ENCODE peak calls at places on chromosomes 5 and 9, in eight cellular contexts. Z, J, C, P, R, Y, K and U are unnamed samples.

GRCh38 chr9:2872307-2872940 is 28.5 kb upstream of the PUM3 start:
- DNase-seq in Y (peak), Z (no peak), P (no peak), C (no peak), K (no peak), J (no peak), R (no peak), U (peak)

GRCh38 chr9:108310202-108310601 is 545.6 kb downstream of the ACTL7B start:
- DNase-seq in Z (no peak), K (no peak), J (no peak), C (no peak), R (no peak), P (no peak), Y (no peak), U (no peak)

GRCh38 chr5:90510438-90510837 is 18.9 kb downstream of the LYSMD3 start:
- DNase-seq in Z (no peak), K (no peak), P (no peak), C (no peak), R (no peak), Y (no peak), J (no peak), U (no peak)

GRCh38 chr5:135367554-135367953 is 31.5 kb downstream of the MACROH2A1 start:
- DNase-seq in J (no peak), Z (no peak), C (no peak), P (no peak), R (no peak), Y (no peak), K (no peak), U (no peak)

GRCh38 chr5:164302533-164303235 is 797.3 kb downstream of the MAT2B start:
- DNase-seq in R (no peak), J (no peak), Z (no peak), C (no peak), Y (no peak), K (no peak), P (no peak), U (no peak)

GRCh38 chr5:135426102-135427082 is 20.8 kb downstream of the DCANP1 start:
- DNase-seq in Y (peak), R (no peak), K (no peak), P (no peak), Z (no peak), J (peak), C (no peak), U (peak)

GRCh38 chr9:106878943-106879916 is 16.3 kb downstream of the ZNF462 start:
- DNase-seq in J (no peak), Z (no peak), K (no peak), R (peak), C (no peak), Y (no peak), P (peak), U (peak)

GRCh38 chr5:27083763-27084420 is 45.5 kb upstream of the CDH9 start:
- DNase-seq in Z (no peak), Y (no peak), J (no peak), C (no peak), R (no peak), K (no peak), P (no peak), U (no peak)

GRCh38 chr5:16067415-16067814 is 112.2 kb downstream of the MARCHF11 start:
- DNase-seq in K (no peak), Z (no peak), Y (no peak), C (no peak), J (no peak), P (no peak), R (no peak), U (no peak)

GRCh38 chr9:92943062-92943616 is 4.2 kb upstream of the FGD3 start:
- DNase-seq in Z (no peak), C (peak), K (no peak), J (no peak), Y (no peak), P (no peak), R (no peak), U (no peak)

GRCh38 chr9:128902351-128903078 is 18.3 kb upstream of the PHYHD1 start:
- DNase-seq in K (no peak), J (no peak), Z (no peak), P (peak), Y (no peak), C (peak), R (no peak), U (no peak)

GRCh38 chr9:75226403-75227139 is 138.3 kb downstream of the OSTF1 start:
- DNase-seq in J (no peak), R (no peak), K (no peak), Z (no peak), P (no peak), C (no peak), Y (no peak), U (no peak)

GRCh38 chr9:129703667-129704355 is 38.4 kb downstream of the PRRX2 start:
- DNase-seq in J (no peak), K (no peak), C (no peak), Z (no peak), R (peak), Y (no peak), P (peak), U (no peak)

GRCh38 chr5:31638748-31639418 is at the start of gene PDZD2:
- DNase-seq in C (peak), R (peak), Z (peak), P (peak), Y (peak), K (no peak), J (peak), U (peak)

GRCh38 chr9:114884787-114885452 is 45.5 kb downstream of the TNFSF8 start:
- DNase-seq in Z (no peak), C (peak), J (peak), Y (peak), R (no peak), P (peak), K (peak), U (no peak)

GRCh38 chr5:122312670-122312988 is 592 bp downstream of the SNCAIP start:
- DNase-seq in K (no peak), J (no peak), R (peak), C (no peak), P (no peak), Z (no peak), Y (no peak), U (peak)

GRCh38 chr9:109013678-109014145 is 413 bp upstream of the CTNNAL1 start:
- DNase-seq in R (no peak), C (no peak), J (no peak), Y (no peak), K (no peak), Z (no peak), P (no peak), U (no peak)

GRCh38 chr5:76547242-76547890 is 75.8 kb downstream of the F2RL2 start:
- DNase-seq in P (no peak), J (no peak), R (no peak), Y (no peak), K (no peak), C (no peak), Z (no peak), U (no peak)

GRCh38 chr5:73540192-73540591 is 25.2 kb downstream of the ANKRA2 start:
- DNase-seq in C (no peak), R (no peak), Y (peak), P (no peak), K (no peak), J (no peak), Z (no peak), U (no peak)

GRCh38 chr9:69768101-69768500 is 8.3 kb upstream of the PTAR1 start:
- DNase-seq in C (no peak), Y (no peak), K (no peak), J (no peak), Z (no peak), R (no peak), P (no peak), U (no peak)

GRCh38 chr9:110048976-110049698 is 158.8 kb downstream of the C9orf152 start:
- DNase-seq in R (no peak), C (no peak), J (peak), K (no peak), Y (no peak), Z (no peak), P (no peak), U (peak)

GRCh38 chr9:107674252-107674936 is 184.8 kb upstream of the KLF4 start:
- DNase-seq in K (no peak), C (no peak), Z (peak), P (no peak), Y (no peak), R (no peak), J (no peak), U (no peak)

GRCh38 chr5:1112596-1113331 is 901 bp upstream of the SLC12A7 start:
- DNase-seq in R (no peak), Y (peak), K (no peak), J (no peak), Z (no peak), C (peak), P (no peak), U (no peak)

GRCh38 chr5:90000351-90000750 is 409.2 kb downstream of the CETN3 start:
- DNase-seq in C (no peak), R (no peak), Z (no peak), K (no peak), Y (no peak), J (no peak), P (peak), U (no peak)

GRCh38 chr9:2159521-2160417 is 144.6 kb downstream of the SMARCA2 start:
- DNase-seq in Z (no peak), R (no peak), K (no peak), J (no peak), P (no peak), C (no peak), Y (no peak), U (no peak)

GRCh38 chr5:180792965-180793287 is 9.7 kb downstream of the MGAT1 start:
- DNase-seq in C (no peak), P (no peak), Y (no peak), J (no peak), K (peak), Z (no peak), R (no peak), U (no peak)

GRCh38 chr9:90801507-90802289 is at the start of gene SYK:
- DNase-seq in Z (no peak), K (no peak), Y (no peak), C (peak), R (no peak), P (peak), J (no peak), U (peak)

GRCh38 chr5:162163663-162164062 is 96.1 kb downstream of the GABRG2 start:
- DNase-seq in Z (no peak), P (no peak), Y (no peak), K (no peak), C (no peak), R (no peak), J (no peak), U (no peak)

GRCh38 chr5:1304059-1304458 is 9.2 kb upstream of the TERT start:
- DNase-seq in Y (no peak), P (no peak), C (no peak), Z (no peak), R (no peak), K (no peak), J (no peak), U (no peak)

GRCh38 chr9:31848505-31849285 is 535.7 kb upstream of the ACO1 start:
- DNase-seq in Y (peak), J (no peak), K (no peak), R (no peak), Z (no peak), C (no peak), P (no peak), U (no peak)

GRCh38 chr5:10995891-10996290 is 234.9 kb upstream of the DAP start:
- DNase-seq in Z (no peak), K (no peak), P (no peak), Y (no peak), C (no peak), R (no peak), J (no peak), U (no peak)

GRCh38 chr5:10990626-10991025 is 229.6 kb upstream of the DAP start:
- DNase-seq in R (no peak), Y (no peak), Z (no peak), C (no peak), P (no peak), J (no peak), K (no peak), U (no peak)

GRCh38 chr5:10989577-10990263 is 228.7 kb upstream of the DAP start:
- DNase-seq in P (no peak), Z (no peak), R (no peak), J (no peak), Y (no peak), K (no peak), C (no peak), U (no peak)

GRCh38 chr5:10999714-11000113 is 238.7 kb upstream of the DAP start:
- DNase-seq in Z (no peak), C (no peak), K (no peak), Y (no peak), J (no peak), R (no peak), P (no peak), U (no peak)

GRCh38 chr5:10994088-10994986 is 233.3 kb upstream of the DAP start:
- DNase-seq in Z (no peak), J (no peak), K (no peak), Y (no peak), C (no peak), R (no peak), P (no peak), U (no peak)
- TF ChIP-seq EP300 in Z (no peak), J (no peak), K (no peak), Y (no peak), C (no peak), R (no peak), P (no peak), U (no peak)

GRCh38 chr5:88188458-88189132 is 80.0 kb downstream of the TMEM161B start:
- DNase-seq in R (no peak), K (no peak), P (no peak), J (no peak), C (no peak), Z (no peak), Y (no peak), U (no peak)
- TF ChIP-seq EP300 in R (no peak), K (no peak), P (no peak), J (no peak), C (no peak), Z (peak), Y (no peak), U (no peak)

DNA sequence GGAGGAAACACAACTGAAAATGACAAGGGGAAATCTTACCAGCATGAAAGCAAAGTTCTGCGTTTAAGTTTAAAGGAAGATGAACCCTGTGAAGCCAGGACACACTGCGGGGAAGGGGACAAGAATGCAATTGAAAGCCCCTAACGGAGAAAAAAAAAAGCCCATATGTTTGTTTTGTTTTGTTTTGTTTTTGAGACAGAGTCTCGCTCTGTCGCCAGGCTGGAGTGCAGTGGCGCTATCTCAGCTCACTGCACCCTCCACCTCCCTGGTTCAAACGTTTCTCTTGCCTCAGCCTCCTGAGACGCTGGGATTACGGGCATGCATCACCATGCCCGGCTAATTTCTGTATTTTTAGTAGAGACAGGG is 2.9 kb downstream of the STK10 start:
- DNase-seq in Z (no peak), J (no peak), R (no peak), P (no peak), Y (no peak), K (no peak), C (no peak), U (no peak)
- TF ChIP-seq EP300 in Z (no peak), J (no peak), R (no peak), P (no peak), Y (no peak), K (no peak), C (no peak), U (no peak)

DNA sequence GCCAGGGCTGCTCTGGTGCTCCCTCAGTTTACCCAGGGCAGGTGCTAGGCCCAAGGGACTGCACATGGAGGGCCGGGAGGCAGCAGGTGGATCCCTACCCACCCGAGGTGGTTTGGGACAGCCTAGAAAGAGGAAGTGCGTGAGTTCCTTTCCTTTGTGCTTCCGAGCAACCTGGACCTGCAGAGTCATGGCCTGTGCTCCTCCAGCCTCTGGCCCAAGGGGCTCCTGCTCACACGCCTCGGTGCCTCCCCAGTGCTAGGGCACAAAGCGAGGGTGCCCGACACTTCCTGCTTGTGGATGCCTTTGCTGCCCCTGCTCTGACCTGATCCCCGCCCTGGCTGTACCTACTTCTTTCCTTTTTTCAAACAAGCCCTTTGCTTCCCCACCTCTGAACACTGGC is 79.3 kb downstream of the RXRA start:
- DNase-seq in P (no peak), J (no peak), K (no peak), Y (no peak), R (no peak), Z (no peak), C (no peak), U (no peak)
- TF ChIP-seq EP300 in P (no peak), J (no peak), K (no peak), Y (no peak), R (no peak), Z (no peak), C (no peak), U (no peak)

DNA sequence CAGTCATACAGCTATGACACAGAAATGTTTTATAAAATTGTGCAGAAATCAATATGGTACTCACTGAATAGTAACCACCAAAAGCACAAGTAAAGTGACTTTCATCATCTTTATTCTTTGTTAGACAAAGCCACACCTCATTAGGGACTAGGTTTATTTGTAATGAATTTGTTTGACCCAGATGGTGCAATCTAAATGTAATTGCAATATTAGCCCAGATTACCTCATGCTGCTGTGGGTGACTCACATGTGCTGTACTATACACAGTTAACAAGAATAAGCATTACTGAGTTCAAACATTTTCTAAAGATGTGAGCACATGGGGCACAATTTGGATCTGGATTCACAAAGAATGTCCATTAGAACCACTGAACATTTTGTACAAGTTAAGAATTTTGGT is 759.3 kb upstream of the TYRP1 start:
- DNase-seq in K (no peak), P (no peak), R (no peak), Z (no peak), Y (no peak), C (no peak), J (no peak), U (no peak)
- TF ChIP-seq EP300 in K (no peak), P (no peak), R (no peak), Z (no peak), Y (no peak), C (no peak), J (no peak), U (no peak)

GRCh38 chr5:6525422-6525821 is 76.8 kb downstream of the UBE2QL1 start:
- DNase-seq in K (no peak), Z (no peak), P (no peak), R (no peak), Y (no peak), J (no peak), C (no peak), U (no peak)
- TF ChIP-seq EP300 in K (no peak), Z (no peak), P (no peak), R (no peak), Y (no peak), J (no peak), C (no peak), U (no peak)

DNA sequence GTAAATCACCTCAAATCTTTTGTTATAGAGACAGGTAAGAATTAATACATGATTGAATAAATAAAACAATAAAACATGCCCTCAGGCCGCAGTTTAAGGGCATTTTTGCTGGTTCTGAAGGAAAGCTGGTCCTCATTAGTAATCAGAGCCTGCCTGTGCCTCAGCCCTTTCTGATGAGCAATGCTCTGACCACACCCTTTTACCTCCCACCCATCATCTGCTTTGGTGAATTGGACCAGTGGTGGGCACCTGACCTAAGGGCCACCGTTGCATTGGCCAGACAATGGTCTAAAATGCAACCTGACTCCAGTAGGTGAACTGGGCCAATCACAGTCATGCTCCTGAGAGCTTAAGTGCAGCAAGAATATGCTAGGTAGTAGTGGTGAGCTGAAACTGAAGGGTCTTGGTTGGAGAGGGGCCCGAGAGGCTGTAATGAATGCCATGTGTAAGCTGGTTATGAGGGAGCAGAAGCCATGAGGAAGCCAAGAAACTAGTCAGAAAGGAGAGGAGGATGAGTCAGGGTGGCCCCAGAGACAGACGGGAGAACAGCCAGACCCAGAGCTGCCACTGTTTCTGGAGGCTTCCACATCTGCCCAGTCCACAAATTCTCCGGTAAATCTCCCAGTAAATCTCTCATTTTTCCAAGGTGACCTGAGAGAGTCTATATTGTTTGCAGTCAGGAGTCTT is 45.5 kb upstream of the ZSWIM6 start:
- DNase-seq in Z (no peak), Y (no peak), C (no peak), K (no peak), P (no peak), J (no peak), R (no peak), U (no peak)
- TF ChIP-seq EP300 in Z (no peak), Y (no peak), C (no peak), K (no peak), P (no peak), J (no peak), R (no peak), U (no peak)